ENCODE peak calls at places on chromosomes 16 and 17, in four cellular contexts. One of them, this sample, is unnamed.

GRCh38 chr17:13594762-13595697 is 6.7 kb downstream of the HS3ST3A1 start:
- DNase-seq in AG04450: peak
- DNase-seq in CD4-positive, CD25-positive, alpha-beta regulatory T cell: peak
- DNase-seq in H1: peak
- DNase-seq in this sample: peak

GRCh38 chr17:76726766-76727718 is at the start of gene METTL23:
- DNase-seq in H1: peak
- DNase-seq in AG04450: no peak
- DNase-seq in CD4-positive, CD25-positive, alpha-beta regulatory T cell: peak
- DNase-seq in this sample: peak

GRCh38 chr17:50174444-50174843 is 8.6 kb downstream of the SGCA start:
- DNase-seq in H1: no peak
- DNase-seq in CD4-positive, CD25-positive, alpha-beta regulatory T cell: no peak
- DNase-seq in AG04450: no peak
- DNase-seq in this sample: no peak

GRCh38 chr17:35666967-35667552 is 64.4 kb upstream of the RASL10B start:
- DNase-seq in H1: no peak
- DNase-seq in AG04450: no peak
- DNase-seq in CD4-positive, CD25-positive, alpha-beta regulatory T cell: no peak
- DNase-seq in this sample: no peak

GRCh38 chr17:47804461-47804860 is 17.1 kb downstream of the OSBPL7 start:
- DNase-seq in H1: no peak
- DNase-seq in AG04450: no peak
- DNase-seq in CD4-positive, CD25-positive, alpha-beta regulatory T cell: no peak
- DNase-seq in this sample: no peak

GRCh38 chr17:12257176-12257575 is 236.5 kb downstream of the MAP2K4 start:
- DNase-seq in AG04450: no peak
- DNase-seq in CD4-positive, CD25-positive, alpha-beta regulatory T cell: no peak
- DNase-seq in H1: no peak
- DNase-seq in this sample: no peak

GRCh38 chr17:55456307-55457240 is 34.9 kb upstream of the MMD start:
- DNase-seq in H1: no peak
- DNase-seq in CD4-positive, CD25-positive, alpha-beta regulatory T cell: no peak
- DNase-seq in AG04450: no peak
- DNase-seq in this sample: no peak

GRCh38 chr16:7408700-7409340 is 76.2 kb downstream of the RBFOX1 start:
- DNase-seq in AG04450: no peak
- DNase-seq in CD4-positive, CD25-positive, alpha-beta regulatory T cell: no peak
- DNase-seq in H1: no peak
- DNase-seq in this sample: no peak

GRCh38 chr17:42514867-42515266 is 21.2 kb upstream of the NAGLU start:
- DNase-seq in CD4-positive, CD25-positive, alpha-beta regulatory T cell: no peak
- DNase-seq in H1: no peak
- DNase-seq in AG04450: no peak
- DNase-seq in this sample: no peak

GRCh38 chr17:42760652-42761581 is at the start of gene RAMP2:
- DNase-seq in AG04450: no peak
- DNase-seq in CD4-positive, CD25-positive, alpha-beta regulatory T cell: no peak
- DNase-seq in H1: peak
- DNase-seq in this sample: no peak

GRCh38 chr17:7445011-7445927 is at the start of gene CHRNB1:
- DNase-seq in CD4-positive, CD25-positive, alpha-beta regulatory T cell: no peak
- DNase-seq in H1: peak
- DNase-seq in AG04450: no peak
- DNase-seq in this sample: no peak

GRCh38 chr16:49158029-49158642 is 123.5 kb downstream of the CBLN1 start:
- DNase-seq in H1: peak
- DNase-seq in CD4-positive, CD25-positive, alpha-beta regulatory T cell: no peak
- DNase-seq in AG04450: no peak
- DNase-seq in this sample: peak

GRCh38 chr16:88806491-88807111 is 3.0 kb downstream of the CDT1 start:
- DNase-seq in CD4-positive, CD25-positive, alpha-beta regulatory T cell: no peak
- DNase-seq in AG04450: no peak
- DNase-seq in H1: no peak
- DNase-seq in this sample: no peak

GRCh38 chr16:50769-51591 is 2.4 kb downstream of the POLR3K start:
- DNase-seq in H1: no peak
- DNase-seq in AG04450: no peak
- DNase-seq in CD4-positive, CD25-positive, alpha-beta regulatory T cell: no peak
- DNase-seq in this sample: no peak

GRCh38 chr16:28042856-28043255 is 20.7 kb downstream of the GSG1L start:
- DNase-seq in H1: no peak
- DNase-seq in AG04450: no peak
- DNase-seq in CD4-positive, CD25-positive, alpha-beta regulatory T cell: no peak
- DNase-seq in this sample: no peak

GRCh38 chr16:67349172-67349571 is 22.6 kb downstream of the LRRC36 start:
- DNase-seq in AG04450: no peak
- DNase-seq in CD4-positive, CD25-positive, alpha-beta regulatory T cell: no peak
- DNase-seq in H1: no peak
- DNase-seq in this sample: no peak

GRCh38 chr16:60337671-60338070 is 1603.6 kb upstream of the GOT2 start:
- DNase-seq in H1: no peak
- DNase-seq in CD4-positive, CD25-positive, alpha-beta regulatory T cell: no peak
- DNase-seq in AG04450: no peak
- DNase-seq in this sample: no peak

GRCh38 chr17:38338053-38338452 is 5.7 kb downstream of the GPR179 start:
- DNase-seq in AG04450: no peak
- DNase-seq in H1: no peak
- DNase-seq in CD4-positive, CD25-positive, alpha-beta regulatory T cell: no peak
- DNase-seq in this sample: no peak

GRCh38 chr17:68955181-68955841 is at the start of gene ABCA8:
- DNase-seq in AG04450: peak
- DNase-seq in H1: no peak
- DNase-seq in CD4-positive, CD25-positive, alpha-beta regulatory T cell: no peak
- DNase-seq in this sample: no peak

GRCh38 chr17:48074322-48075054 is 26.3 kb downstream of the NFE2L1 start:
- DNase-seq in H1: peak
- DNase-seq in AG04450: no peak
- DNase-seq in CD4-positive, CD25-positive, alpha-beta regulatory T cell: peak
- DNase-seq in this sample: peak

GRCh38 chr17:9225305-9226101 is 204.2 kb downstream of the NTN1 start:
- DNase-seq in H1: peak
- DNase-seq in CD4-positive, CD25-positive, alpha-beta regulatory T cell: no peak
- DNase-seq in AG04450: no peak
- DNase-seq in this sample: no peak

GRCh38 chr17:1861391-1862010 is 31.7 kb downstream of the RPA1 start:
- DNase-seq in H1: no peak
- DNase-seq in AG04450: no peak
- DNase-seq in CD4-positive, CD25-positive, alpha-beta regulatory T cell: no peak
- DNase-seq in this sample: no peak

GRCh38 chr17:7493941-7494340 is 9.8 kb downstream of the POLR2A start:
- DNase-seq in CD4-positive, CD25-positive, alpha-beta regulatory T cell: no peak
- DNase-seq in AG04450: no peak
- DNase-seq in H1: no peak
- DNase-seq in this sample: no peak

GRCh38 chr17:7478276-7479138 is 924 bp downstream of the ZBTB4 start:
- DNase-seq in H1: peak
- DNase-seq in CD4-positive, CD25-positive, alpha-beta regulatory T cell: peak
- DNase-seq in AG04450: no peak
- DNase-seq in this sample: no peak

GRCh38 chr16:75265911-75266701 is 14.7 kb upstream of the BCAR1 start:
- DNase-seq in H1: peak
- DNase-seq in AG04450: no peak
- DNase-seq in CD4-positive, CD25-positive, alpha-beta regulatory T cell: no peak
- DNase-seq in this sample: no peak

GRCh38 chr17:1043601-1044251 is 46.8 kb downstream of the TIMM22 start:
- DNase-seq in AG04450: no peak
- DNase-seq in CD4-positive, CD25-positive, alpha-beta regulatory T cell: no peak
- DNase-seq in H1: no peak
- DNase-seq in this sample: no peak

GRCh38 chr17:1730345-1731193 is 6.1 kb downstream of the WDR81 start:
- DNase-seq in AG04450: no peak
- DNase-seq in H1: no peak
- DNase-seq in CD4-positive, CD25-positive, alpha-beta regulatory T cell: no peak
- DNase-seq in this sample: peak

GRCh38 chr16:47732122-47732805 is 271.1 kb downstream of the PHKB start:
- DNase-seq in CD4-positive, CD25-positive, alpha-beta regulatory T cell: no peak
- DNase-seq in H1: no peak
- DNase-seq in AG04450: peak
- DNase-seq in this sample: peak

GRCh38 chr17:46895171-46895570 is 27.8 kb upstream of the GOSR2 start:
- DNase-seq in H1: no peak
- DNase-seq in CD4-positive, CD25-positive, alpha-beta regulatory T cell: no peak
- DNase-seq in AG04450: no peak
- DNase-seq in this sample: peak

GRCh38 chr16:68367891-68368601 is 57.2 kb downstream of the PRMT7 start:
- DNase-seq in AG04450: no peak
- DNase-seq in H1: no peak
- DNase-seq in CD4-positive, CD25-positive, alpha-beta regulatory T cell: no peak
- DNase-seq in this sample: no peak

GRCh38 chr17:74176546-74177001 is 26.9 kb upstream of the RPL38 start:
- DNase-seq in AG04450: no peak
- DNase-seq in CD4-positive, CD25-positive, alpha-beta regulatory T cell: peak
- DNase-seq in H1: peak
- DNase-seq in this sample: peak

GRCh38 chr17:82070611-82071010 is 5.0 kb upstream of the DUS1L start:
- DNase-seq in AG04450: no peak
- DNase-seq in H1: no peak
- DNase-seq in CD4-positive, CD25-positive, alpha-beta regulatory T cell: no peak
- DNase-seq in this sample: no peak

GRCh38 chr17:5364156-5364555 is 55.3 kb downstream of the NUP88 start:
- DNase-seq in CD4-positive, CD25-positive, alpha-beta regulatory T cell: no peak
- DNase-seq in AG04450: peak
- DNase-seq in H1: no peak
- DNase-seq in this sample: no peak

GRCh38 chr16:13298676-13299075 is 397.3 kb downstream of the SHISA9 start:
- DNase-seq in CD4-positive, CD25-positive, alpha-beta regulatory T cell: no peak
- DNase-seq in AG04450: no peak
- DNase-seq in H1: peak
- DNase-seq in this sample: no peak

GRCh38 chr16:1548727-1549126 is 15.3 kb downstream of the TMEM204 start:
- DNase-seq in H1: no peak
- DNase-seq in AG04450: no peak
- DNase-seq in CD4-positive, CD25-positive, alpha-beta regulatory T cell: no peak
- DNase-seq in this sample: no peak

GRCh38 chr16:30567991-30568638 is 3.4 kb downstream of the ZNF688 start:
- DNase-seq in CD4-positive, CD25-positive, alpha-beta regulatory T cell: peak
- DNase-seq in H1: no peak
- DNase-seq in AG04450: peak
- DNase-seq in this sample: peak
- H3K27ac ChIP-seq in CD4-positive, CD25-positive, alpha-beta regulatory T cell: peak
- H3K27ac ChIP-seq in H1: no peak
- H3K27ac ChIP-seq in AG04450: peak
- H3K27ac ChIP-seq in this sample: peak

DNA sequence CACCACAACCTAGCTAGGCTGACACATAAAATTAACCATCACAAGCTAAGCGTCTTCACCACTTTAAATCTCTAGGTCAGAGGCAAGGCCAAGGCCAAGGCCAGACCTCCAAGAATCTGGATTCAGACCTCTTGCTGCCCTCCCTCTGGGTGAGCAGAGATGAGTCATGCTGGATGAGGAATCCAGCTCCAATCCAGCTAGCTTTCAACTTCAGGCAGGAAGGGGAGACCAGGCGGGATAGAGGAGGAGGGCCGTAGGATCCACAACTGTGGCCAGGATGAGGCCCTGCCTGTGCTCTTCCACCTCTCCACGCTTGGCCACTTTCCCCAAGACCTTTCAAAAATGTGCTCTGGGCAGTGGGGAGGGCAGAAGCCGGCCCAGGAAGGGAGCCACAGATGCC is 14.7 kb downstream of the LRRC75A start:
- DNase-seq in H1: no peak
- DNase-seq in CD4-positive, CD25-positive, alpha-beta regulatory T cell: no peak
- DNase-seq in AG04450: peak
- DNase-seq in this sample: no peak
- H3K27ac ChIP-seq in H1: no peak
- H3K27ac ChIP-seq in CD4-positive, CD25-positive, alpha-beta regulatory T cell: no peak
- H3K27ac ChIP-seq in AG04450: peak
- H3K27ac ChIP-seq in this sample: no peak

GRCh38 chr16:77781091-77781490 is 7.3 kb upstream of the VAT1L start:
- DNase-seq in AG04450: no peak
- DNase-seq in H1: no peak
- DNase-seq in CD4-positive, CD25-positive, alpha-beta regulatory T cell: no peak
- DNase-seq in this sample: no peak

GRCh38 chr16:77775911-77776909 is 12.2 kb upstream of the VAT1L start:
- DNase-seq in AG04450: no peak
- DNase-seq in H1: no peak
- DNase-seq in CD4-positive, CD25-positive, alpha-beta regulatory T cell: no peak
- DNase-seq in this sample: no peak

GRCh38 chr16:77782694-77783093 is 5.7 kb upstream of the VAT1L start:
- DNase-seq in AG04450: no peak
- DNase-seq in CD4-positive, CD25-positive, alpha-beta regulatory T cell: no peak
- DNase-seq in H1: no peak
- DNase-seq in this sample: peak

GRCh38 chr16:77780378-77780837 is 8.0 kb upstream of the VAT1L start:
- DNase-seq in H1: no peak
- DNase-seq in CD4-positive, CD25-positive, alpha-beta regulatory T cell: no peak
- DNase-seq in AG04450: peak
- DNase-seq in this sample: no peak

GRCh38 chr16:77777745-77778144 is 10.6 kb upstream of the VAT1L start:
- DNase-seq in CD4-positive, CD25-positive, alpha-beta regulatory T cell: no peak
- DNase-seq in H1: no peak
- DNase-seq in AG04450: no peak
- DNase-seq in this sample: no peak
- H3K27ac ChIP-seq in CD4-positive, CD25-positive, alpha-beta regulatory T cell: no peak
- H3K27ac ChIP-seq in H1: no peak
- H3K27ac ChIP-seq in AG04450: no peak
- H3K27ac ChIP-seq in this sample: no peak

DNA sequence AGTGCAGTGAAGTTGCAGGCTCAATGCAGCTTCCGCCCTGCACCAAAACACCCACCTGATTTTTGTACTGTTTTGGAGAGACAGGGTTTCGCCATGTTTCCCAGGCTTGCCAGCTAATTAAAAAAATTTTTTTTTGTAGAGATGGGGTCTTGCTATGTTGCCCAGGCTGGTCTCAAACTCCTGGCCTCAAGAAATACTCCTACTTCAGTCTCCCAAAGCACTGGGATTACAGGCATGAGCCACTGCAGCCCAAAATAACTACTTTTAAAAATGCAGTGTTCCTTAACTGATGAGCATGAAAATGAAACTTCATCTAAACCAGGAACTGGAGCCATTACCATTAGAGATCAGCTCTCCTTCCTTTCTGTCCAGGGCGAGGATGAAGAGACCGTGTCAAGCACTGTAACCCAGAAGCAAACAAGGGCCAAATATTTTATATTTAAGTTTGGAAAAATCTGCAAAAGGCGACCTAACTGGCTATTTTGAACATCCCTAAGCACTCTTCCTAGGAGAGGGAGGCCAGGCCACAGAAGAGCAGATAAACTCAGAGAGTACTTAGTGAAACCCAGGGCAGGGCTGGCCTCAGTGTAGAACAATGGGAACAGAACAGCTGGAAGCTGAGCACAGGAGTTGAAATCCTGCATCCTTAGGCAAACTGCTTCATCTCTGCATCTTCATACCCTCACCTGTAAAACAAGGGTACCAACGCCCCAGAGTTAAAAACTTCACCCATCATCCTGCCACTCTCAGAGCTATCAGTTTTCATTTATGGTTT is 24.0 kb downstream of the CREBBP start:
- DNase-seq in H1: no peak
- DNase-seq in CD4-positive, CD25-positive, alpha-beta regulatory T cell: no peak
- DNase-seq in AG04450: no peak
- DNase-seq in this sample: no peak
- H3K27ac ChIP-seq in H1: no peak
- H3K27ac ChIP-seq in CD4-positive, CD25-positive, alpha-beta regulatory T cell: peak
- H3K27ac ChIP-seq in AG04450: no peak
- H3K27ac ChIP-seq in this sample: peak